ENCODE peak calls at places on chromosomes 13 and 19, in four cellular contexts. W, K, V and X are unnamed samples.
A peak's percentile ranks its signal among the peaks of the same experiment; 100 is the strongest.

GRCh38 chr19:33394006-33394722 is 20.7 kb downstream of the CEBPG start:
- DNase-seq in K (no peak), V (no peak), W (no peak), X (no peak)

GRCh38 chr19:16654151-16654550 is 5.8 kb downstream of the SMIM7 start:
- DNase-seq in K (no peak), V (no peak), W (no peak), X (no peak)

GRCh38 chr19:13029893-13030292 is 34.6 kb downstream of the NFIX start:
- DNase-seq in K (no peak), V (no peak), W (no peak), X (no peak)

GRCh38 chr13:47594833-47595232 is 406.2 kb downstream of the SUCLA2 start:
- DNase-seq in K (no peak), V (no peak), W (no peak), X (no peak)

GRCh38 chr13:35723061-35723461 is 246.6 kb upstream of the MAB21L1 start:
- DNase-seq in V (no peak), K (no peak), W (no peak), X (no peak)

GRCh38 chr19:1354496-1355257 is 29.0 kb upstream of the NDUFS7 start:
- DNase-seq in W (peak; percentile 76), V (peak; percentile 88), K (peak; percentile 70), X (peak; percentile 43)

GRCh38 chr13:104900186-104900817 is 1635.2 kb downstream of the EFNB2 start:
- DNase-seq in V (no peak), W (no peak), K (no peak), X (no peak)

GRCh38 chr13:44437356-44438233 is 64.0 kb downstream of the SERP2 start:
- DNase-seq in W (peak; percentile 44), V (no peak), K (peak; percentile 4), X (peak; percentile 76)

GRCh38 chr19:32406161-32407003 is 812 bp downstream of the DPY19L3 start:
- DNase-seq in V (no peak), W (no peak), K (peak; percentile 22), X (peak; percentile 50)

GRCh38 chr13:46490129-46490528 is 62.8 kb upstream of the LRCH1 start:
- DNase-seq in W (no peak), V (no peak), K (no peak), X (no peak)

GRCh38 chr13:96822900-96823299 is 171.4 kb downstream of the OXGR1 start:
- DNase-seq in V (no peak), W (peak; percentile 21), K (no peak), X (peak; percentile 13)

GRCh38 chr13:51525567-51526165 is 58.6 kb upstream of the WDFY2 start:
- DNase-seq in K (no peak), V (no peak), W (no peak), X (no peak)